ENCODE peak calls at places on chromosomes 1 and 21, in four cellular contexts. One of them, this sample, is unnamed.

GRCh38 chr1:218460367-218460766 is 115.2 kb downstream of the TGFB2 start:
- DNase-seq in skeletal muscle cell: no peak
- DNase-seq in M059J: peak
- DNase-seq in GM03348: peak
- DNase-seq in this sample: no peak

GRCh38 chr21:17139696-17140095 is 373.1 kb upstream of the CXADR start:
- DNase-seq in M059J: peak
- DNase-seq in GM03348: no peak
- DNase-seq in skeletal muscle cell: no peak
- DNase-seq in this sample: no peak

GRCh38 chr1:3115275-3116149 is 46.5 kb downstream of the PRDM16 start:
- DNase-seq in M059J: no peak
- DNase-seq in GM03348: no peak
- DNase-seq in skeletal muscle cell: no peak
- DNase-seq in this sample: no peak

GRCh38 chr1:201882665-201883132 is 6.0 kb upstream of the SHISA4 start:
- DNase-seq in GM03348: peak
- DNase-seq in skeletal muscle cell: peak
- DNase-seq in M059J: peak
- DNase-seq in this sample: no peak

GRCh38 chr1:43432171-43432860 is 21.4 kb downstream of the HYI start:
- DNase-seq in M059J: no peak
- DNase-seq in GM03348: no peak
- DNase-seq in skeletal muscle cell: no peak
- DNase-seq in this sample: no peak

GRCh38 chr1:205791568-205792180 is 16.4 kb upstream of the RAB29 start:
- DNase-seq in M059J: peak
- DNase-seq in skeletal muscle cell: no peak
- DNase-seq in GM03348: peak
- DNase-seq in this sample: no peak

GRCh38 chr1:154208677-154209390 is 2.7 kb upstream of the CFAP141 start:
- DNase-seq in M059J: no peak
- DNase-seq in skeletal muscle cell: no peak
- DNase-seq in GM03348: no peak
- DNase-seq in this sample: no peak

GRCh38 chr1:208238710-208239517 is 5.3 kb downstream of the PLXNA2 start:
- DNase-seq in skeletal muscle cell: no peak
- DNase-seq in GM03348: peak
- DNase-seq in M059J: peak
- DNase-seq in this sample: no peak

GRCh38 chr1:201481004-201481380 is 12.0 kb upstream of the PHLDA3 start:
- DNase-seq in skeletal muscle cell: no peak
- DNase-seq in M059J: no peak
- DNase-seq in GM03348: no peak
- DNase-seq in this sample: no peak

GRCh38 chr21:44300262-44300959 is 558 bp downstream of the PFKL start:
- DNase-seq in GM03348: peak
- DNase-seq in M059J: peak
- DNase-seq in skeletal muscle cell: no peak
- DNase-seq in this sample: no peak

GRCh38 chr1:67060811-67061218 is 6.9 kb upstream of the SLC35D1 start:
- DNase-seq in M059J: peak
- DNase-seq in GM03348: peak
- DNase-seq in skeletal muscle cell: peak
- DNase-seq in this sample: peak

GRCh38 chr1:202159534-202160371 is 649 bp downstream of the PTPN7 start:
- DNase-seq in M059J: no peak
- DNase-seq in skeletal muscle cell: no peak
- DNase-seq in GM03348: no peak
- DNase-seq in this sample: no peak

GRCh38 chr1:213154056-213154677 is 103.1 kb downstream of the RPS6KC1 start:
- DNase-seq in M059J: no peak
- DNase-seq in skeletal muscle cell: no peak
- DNase-seq in GM03348: no peak
- DNase-seq in this sample: no peak

GRCh38 chr1:5621692-5622091 is 370.5 kb downstream of the NPHP4 start:
- DNase-seq in GM03348: no peak
- DNase-seq in M059J: no peak
- DNase-seq in skeletal muscle cell: no peak
- DNase-seq in this sample: no peak

GRCh38 chr1:199780948-199781347 is 246.6 kb upstream of the NR5A2 start:
- DNase-seq in skeletal muscle cell: no peak
- DNase-seq in GM03348: peak
- DNase-seq in M059J: peak
- DNase-seq in this sample: no peak

GRCh38 chr1:115652236-115652788 is 10.5 kb downstream of the VANGL1 start:
- DNase-seq in GM03348: no peak
- DNase-seq in M059J: no peak
- DNase-seq in skeletal muscle cell: no peak
- DNase-seq in this sample: no peak

This sample was measured in non-pigmented ciliary epithelial cell.